ENCODE peak calls at places on chromosomes 16 and 17, in nine cellular contexts. M is Peyer's patch, C is heart left ventricle, F is fibroblast of lung, K is PC-3, R is breast epithelium, D is mesendoderm, S is GM23248, B is transverse colon. W is an unnamed sample.

GRCh38 chr17:4547118-4547906 is 7.9 kb downstream of the MYBBP1A start:
- DNase-seq in M (no peak), C (no peak), F (no peak), K (no peak), R (no peak), D (no peak), S (no peak), B (no peak), W (no peak)

GRCh38 chr17:50660042-50660886 is 25.6 kb downstream of the ABCC3 start:
- DNase-seq in M (no peak), C (no peak), F (no peak), K (peak; percentile 70), R (no peak), D (no peak), S (peak; percentile 69), B (peak; percentile 60), W (peak; percentile 46)

GRCh38 chr17:4506892-4507291 is 8.2 kb downstream of the SPNS2 start:
- DNase-seq in M (no peak), C (no peak), F (no peak), K (no peak), R (no peak), D (no peak), S (no peak), B (no peak), W (peak; percentile 56)

GRCh38 chr17:44807817-44808155 is 22.3 kb downstream of the GJC1 start:
- DNase-seq in M (no peak), C (no peak), F (no peak), K (no peak), R (no peak), D (no peak), S (peak; percentile 43), B (no peak), W (no peak)

GRCh38 chr16:81723098-81723723 is 55.9 kb upstream of the PLCG2 start:
- DNase-seq in M (no peak), C (peak; percentile 51), F (peak; percentile 75), K (peak; percentile 89), R (no peak), D (peak; percentile 87), S (peak; percentile 84), B (no peak), W (no peak)

GRCh38 chr17:21523482-21524210 is 147.5 kb downstream of the KCNJ12 start:
- DNase-seq in M (no peak), C (no peak), F (no peak), K (no peak), R (no peak), D (no peak), S (no peak), B (no peak), W (no peak)

GRCh38 chr17:72120878-72121163 is at the start of gene SOX9:
- DNase-seq in M (no peak), C (peak; percentile 91), F (peak; percentile 98), K (peak; percentile 99), R (peak; percentile 91), D (peak; percentile 98), S (peak; percentile 96), B (peak; percentile 91), W (peak; percentile 89)

GRCh38 chr16:2748757-2749455 is 3.5 kb upstream of the SRRM2 start:
- DNase-seq in M (no peak), C (no peak), F (no peak), K (no peak), R (no peak), D (no peak), S (no peak), B (no peak), W (no peak)

GRCh38 chr16:1601489-1601888 is 10.4 kb downstream of the IFT140 start:
- DNase-seq in M (no peak), C (no peak), F (no peak), K (no peak), R (no peak), D (no peak), S (no peak), B (no peak), W (no peak)

GRCh38 chr17:8707591-8708453 is 36.8 kb downstream of the CCDC42 start:
- DNase-seq in M (no peak), C (no peak), F (no peak), K (peak; percentile 2), R (no peak), D (no peak), S (peak; percentile 20), B (no peak), W (no peak)

GRCh38 chr17:40962059-40962561 is 4.6 kb downstream of the KRT39 start:
- DNase-seq in M (no peak), C (no peak), F (no peak), K (no peak), R (no peak), D (no peak), S (no peak), B (no peak), W (no peak)

GRCh38 chr16:29816694-29817441 is 916 bp downstream of the PAGR1 start:
- DNase-seq in M (peak; percentile 62), C (peak; percentile 72), F (peak; percentile 70), K (peak; percentile 49), R (no peak), D (peak; percentile 80), S (peak; percentile 88), B (peak; percentile 73), W (peak; percentile 66)

GRCh38 chr17:42603318-42603717 is 5.9 kb downstream of the RETREG3 start:
- DNase-seq in M (no peak), C (no peak), F (no peak), K (no peak), R (no peak), D (no peak), S (no peak), B (no peak), W (no peak)

GRCh38 chr17:48191362-48191761 is 83.8 kb downstream of the SNX11 start:
- DNase-seq in M (no peak), C (no peak), F (no peak), K (no peak), R (no peak), D (no peak), S (no peak), B (no peak), W (no peak)

GRCh38 chr17:29949708-29950107 is 8.3 kb downstream of the EFCAB5 start:
- DNase-seq in M (no peak), C (no peak), F (no peak), K (no peak), R (no peak), D (no peak), S (no peak), B (no peak), W (no peak)

GRCh38 chr16:4982056-4982867 is 24.1 kb downstream of the SEC14L5 start:
- DNase-seq in M (no peak), C (peak; percentile 69), F (no peak), K (no peak), R (no peak), D (no peak), S (no peak), B (no peak), W (peak; percentile 74)

GRCh38 chr16:4979164-4979563 is 21.0 kb downstream of the SEC14L5 start:
- DNase-seq in M (no peak), C (no peak), F (no peak), K (no peak), R (no peak), D (no peak), S (no peak), B (no peak), W (no peak)

GRCh38 chr16:4979736-4980660 is 21.9 kb downstream of the SEC14L5 start:
- DNase-seq in M (no peak), C (no peak), F (no peak), K (no peak), R (no peak), D (no peak), S (no peak), B (no peak), W (no peak)

GRCh38 chr16:4981473-4981872 is 23.3 kb downstream of the SEC14L5 start:
- DNase-seq in M (no peak), C (no peak), F (no peak), K (no peak), R (no peak), D (no peak), S (no peak), B (no peak), W (no peak)

DNA sequence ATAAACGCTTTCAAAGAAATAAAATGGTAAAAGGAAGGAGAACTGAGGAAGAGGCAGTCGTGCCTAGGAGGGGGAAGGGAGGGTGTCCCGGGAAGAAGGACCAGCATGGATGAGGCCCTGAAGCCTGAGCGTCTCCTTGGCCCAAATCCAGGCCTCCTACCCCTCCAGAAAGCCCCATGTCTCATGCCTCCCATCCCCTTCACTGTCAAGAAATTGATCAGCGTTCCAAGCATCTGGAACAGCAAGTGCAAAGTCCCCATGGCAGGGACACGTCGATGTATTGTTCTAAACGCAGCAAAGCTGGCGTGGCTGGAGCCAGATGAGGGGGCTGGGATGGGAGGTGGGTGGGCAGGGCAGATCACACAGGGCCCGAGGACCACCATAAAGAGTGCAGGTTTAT is 22.6 kb downstream of the SEC14L5 start:
- DNase-seq in M (no peak), C (no peak), F (no peak), K (no peak), R (no peak), D (no peak), S (no peak), B (no peak), W (no peak)
- H3K27ac ChIP-seq in M (no peak overlapping the region), C (no peak overlapping the region), F (no peak overlapping the region), K (no peak overlapping the region), R (no peak overlapping the region), D (no peak overlapping the region), S (no peak overlapping the region), B (no peak overlapping the region), W (no peak overlapping the region)

GRCh38 chr16:18802755-18803218 is 1.4 kb upstream of the ARL6IP1 start:
- DNase-seq in M (no peak), C (no peak), F (no peak), K (no peak), R (no peak), D (no peak), S (no peak), B (no peak), W (no peak)
- H3K4me3 ChIP-seq in M (no peak overlapping the region), C (no peak overlapping the region), F (no peak overlapping the region), K (peak overlapping the region; percentile 67), R (no peak overlapping the region), D (no peak overlapping the region), S (no peak overlapping the region), B (no peak overlapping the region), W (peak overlapping the region; percentile 94)

DNA sequence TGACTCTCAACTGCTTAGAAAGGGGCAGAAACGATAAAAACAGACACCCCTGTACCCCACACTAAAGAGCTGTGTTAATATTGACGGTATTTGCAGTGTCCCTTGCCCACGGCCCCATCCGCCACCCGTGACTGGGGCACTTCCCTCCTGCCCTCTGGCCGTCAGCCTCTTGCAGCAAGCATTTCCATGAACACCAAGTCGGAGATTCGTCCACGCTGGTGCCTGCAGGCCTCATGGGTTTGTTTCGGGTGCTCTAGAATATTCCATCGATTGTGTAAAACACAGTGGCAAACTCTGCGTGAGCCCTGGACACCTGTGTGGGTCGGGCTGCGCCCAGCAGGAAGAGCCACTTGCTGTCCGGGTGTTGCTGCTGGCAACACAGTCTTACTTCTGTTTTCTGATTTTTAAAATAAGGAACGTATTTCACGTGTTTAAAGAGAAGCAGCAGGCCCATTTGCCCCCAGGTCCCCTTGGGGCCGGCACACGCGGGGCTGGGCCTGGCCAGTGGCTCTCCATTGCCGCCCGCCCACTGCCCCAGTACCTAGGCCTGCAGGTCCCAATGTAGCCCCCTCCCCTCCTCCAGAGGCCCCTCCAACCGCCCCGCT is 10.1 kb downstream of the CYBC1 start:
- DNase-seq in M (peak; percentile 28), C (no peak), F (no peak), K (no peak), R (no peak), D (no peak), S (no peak), B (no peak), W (no peak)
- H3K27ac ChIP-seq in M (no peak overlapping the region), C (no peak overlapping the region), F (no peak overlapping the region), K (no peak overlapping the region), R (no peak overlapping the region), D (no peak overlapping the region), S (no peak overlapping the region), B (peak overlapping the region; percentile 31), W (no peak overlapping the region)

GRCh38 chr16:86897486-86897885 is 319.1 kb downstream of the FOXL1 start:
- DNase-seq in M (no peak), C (no peak), F (no peak), K (no peak), R (no peak), D (no peak), S (no peak), B (no peak), W (no peak)
- H3K4me3 ChIP-seq in M (no peak overlapping the region), C (no peak overlapping the region), F (no peak overlapping the region), K (no peak overlapping the region), R (no peak overlapping the region), D (no peak overlapping the region), S (no peak overlapping the region), B (no peak overlapping the region), W (no peak overlapping the region)

W was measured in left ventricle myocardium inferior.